ENCODE peak calls at places on chromosomes 2 and 18, in six cellular contexts. N, M, T, Y, Z and Q are unnamed samples.

GRCh38 chr18:59041819-59042476 is 97.7 kb upstream of the SEC11C start:
- DNase-seq in N (no peak), M (no peak), T (no peak), Y (no peak), Z (no peak), Q (peak)

GRCh38 chr2:81767173-81767720 is 1462.7 kb upstream of the LRRTM1 start:
- DNase-seq in N (no peak), M (no peak), T (no peak), Y (no peak), Z (no peak), Q (no peak)

GRCh38 chr2:176562359-176563043 is 293.3 kb downstream of the MTX2 start:
- DNase-seq in N (no peak), M (no peak), T (no peak), Y (no peak), Z (no peak), Q (no peak)

GRCh38 chr2:47024046-47024445 is 108.4 kb upstream of the MCFD2 start:
- DNase-seq in N (no peak), M (no peak), T (no peak), Y (no peak), Z (no peak), Q (no peak)

GRCh38 chr2:207399301-207399700 is 130.5 kb upstream of the CREB1 start:
- DNase-seq in N (no peak), M (no peak), T (no peak), Y (no peak), Z (no peak), Q (no peak)

GRCh38 chr2:52881606-52882005 is 886.0 kb upstream of the CHAC2 start:
- DNase-seq in N (no peak), M (no peak), T (no peak), Y (no peak), Z (no peak), Q (no peak)

GRCh38 chr18:41265047-41265446 is 690.0 kb upstream of the PIK3C3 start:
- DNase-seq in N (no peak), M (no peak), T (no peak), Y (no peak), Z (no peak), Q (no peak)

GRCh38 chr2:239400000-239400831 is 604 bp downstream of the HDAC4 start:
- DNase-seq in N (peak), M (no peak), T (no peak), Y (no peak), Z (no peak), Q (no peak)

GRCh38 chr2:150609831-150610582 is 122.5 kb upstream of the RND3 start:
- DNase-seq in N (no peak), M (no peak), T (no peak), Y (no peak), Z (no peak), Q (no peak)

GRCh38 chr2:17915811-17916523 is 37.5 kb downstream of the KCNS3 start:
- DNase-seq in N (no peak), M (no peak), T (no peak), Y (no peak), Z (no peak), Q (no peak)

GRCh38 chr18:55114856-55115255 is 155.6 kb upstream of the CCDC68 start:
- DNase-seq in N (no peak), M (no peak), T (no peak), Y (no peak), Z (no peak), Q (no peak)

GRCh38 chr2:154125900-154126299 is 254.2 kb downstream of the GALNT13 start:
- DNase-seq in N (no peak), M (no peak), T (no peak), Y (no peak), Z (no peak), Q (no peak)

GRCh38 chr2:149148195-149149006 is 109.9 kb downstream of the LYPD6B start:
- DNase-seq in N (no peak), M (no peak), T (no peak), Y (no peak), Z (no peak), Q (no peak)

GRCh38 chr2:232981767-232982360 is 31.2 kb downstream of the NGEF start:
- DNase-seq in N (no peak), M (no peak), T (no peak), Y (no peak), Z (no peak), Q (no peak)

GRCh38 chr2:136424112-136424511 is 306.2 kb upstream of the CXCR4 start:
- DNase-seq in N (no peak), M (no peak), T (no peak), Y (no peak), Z (no peak), Q (no peak)

GRCh38 chr2:23426284-23426905 is 41.4 kb downstream of the KLHL29 start:
- DNase-seq in N (no peak), M (no peak), T (no peak), Y (no peak), Z (peak), Q (peak)

GRCh38 chr2:64838817-64839216 is 150.4 kb upstream of the SLC1A4 start:
- DNase-seq in N (no peak), M (no peak), T (no peak), Y (no peak), Z (peak), Q (no peak)

GRCh38 chr2:157432475-157433106 is 11.3 kb downstream of the CYTIP start:
- DNase-seq in N (no peak), M (no peak), T (no peak), Y (no peak), Z (no peak), Q (no peak)

GRCh38 chr2:157427003-157427921 is 16.6 kb downstream of the CYTIP start:
- DNase-seq in N (no peak), M (no peak), T (no peak), Y (no peak), Z (no peak), Q (no peak)

GRCh38 chr2:157427922-157428303 is 16.0 kb downstream of the CYTIP start:
- DNase-seq in N (no peak), M (no peak), T (no peak), Y (no peak), Z (no peak), Q (no peak)

GRCh38 chr2:157428500-157429175 is 15.3 kb downstream of the CYTIP start:
- DNase-seq in N (no peak), M (no peak), T (no peak), Y (no peak), Z (no peak), Q (no peak)

GRCh38 chr2:157430266-157430665 is 13.6 kb downstream of the CYTIP start:
- DNase-seq in N (no peak), M (no peak), T (no peak), Y (no peak), Z (no peak), Q (no peak)
- H3K4me3 ChIP-seq in N (no peak), M (no peak), T (no peak), Y (no peak), Z (no peak), Q (no peak)

GRCh38 chr18:78884502-78884901 is 95.1 kb upstream of the SALL3 start:
- DNase-seq in N (no peak), M (no peak), T (no peak), Y (no peak), Z (no peak), Q (no peak)
- TF ChIP-seq CTCF in N (no peak), M (no peak), T (no peak), Y (no peak), Z (no peak), Q (no peak)

GRCh38 chr18:79395761-79396404 is at the start of gene NFATC1:
- DNase-seq in N (peak), M (no peak), T (peak), Y (peak), Z (no peak), Q (peak)
- TF ChIP-seq POLR2A in N (peak), M (peak), T (no peak), Y (no peak), Z (no peak), Q (no peak)

DNA sequence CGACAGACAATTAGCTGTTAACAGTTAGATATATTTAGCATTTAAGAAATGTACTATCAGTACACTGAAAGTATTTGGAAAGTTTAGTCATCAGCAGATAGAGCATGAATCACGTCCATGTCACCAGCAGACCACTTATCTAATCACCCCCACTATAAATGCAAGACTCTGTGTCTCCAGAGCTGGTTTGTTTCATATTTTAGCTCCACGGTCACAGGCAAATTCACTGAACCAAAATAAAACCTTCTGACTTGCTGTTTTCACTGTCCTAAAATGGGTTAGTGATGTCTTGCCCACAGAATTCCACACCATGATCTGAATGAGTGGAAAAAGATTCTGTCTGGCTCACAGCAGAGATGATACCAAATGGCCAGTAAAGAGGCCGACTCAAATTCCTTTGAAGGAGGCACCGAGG is 64.9 kb downstream of the CDH2 start:
- DNase-seq in N (no peak), M (no peak), T (no peak), Y (no peak), Z (no peak), Q (no peak)
- H3K4me3 ChIP-seq in N (no peak), M (no peak), T (no peak), Y (no peak), Z (no peak), Q (no peak)

DNA sequence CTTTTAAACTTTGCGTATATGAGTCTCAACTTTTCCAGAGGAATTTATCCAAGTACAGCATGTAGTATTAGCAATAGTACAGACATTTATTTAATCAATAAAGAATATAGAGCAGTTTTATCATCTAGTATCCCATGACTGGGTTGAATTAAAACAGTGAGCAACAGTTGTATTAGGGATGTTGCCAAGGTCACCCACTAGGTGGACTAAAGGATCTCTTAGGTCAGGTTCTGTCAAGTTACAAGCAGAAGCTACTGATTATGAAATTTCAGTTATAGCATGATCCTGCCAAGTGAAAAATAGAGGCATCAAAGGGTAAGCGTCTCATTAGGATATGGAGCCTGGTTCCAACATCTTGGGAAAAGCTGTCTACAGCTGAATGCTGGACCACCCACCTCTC is 52.1 kb upstream of the LAPTM4A start:
- DNase-seq in N (no peak), M (no peak), T (no peak), Y (no peak), Z (no peak), Q (no peak)
- TF ChIP-seq CTCF in N (no peak), M (peak), T (no peak), Y (no peak), Z (peak), Q (no peak)